ENCODE peak calls at places on chromosomes 13 and 19, in nine cellular contexts. S is tibial nerve, M is IMR-90, E is ovary, D is stomach, Q is body of pancreas, T is heart left ventricle, F is suprapubic skin, L is esophagus squamous epithelium. B is an unnamed sample. For H3K27me3, the result is how much of the 10 kb centered on the place peaks cover.

GRCh38 chr19:46821512-46822359 is 28.9 kb downstream of the AP2S1 start:
- DNase-seq in S (no peak), M (no peak), E (no peak), D (no peak), Q (no peak), T (peak), F (no peak), L (no peak), B (no peak)

GRCh38 chr19:38650911-38651584 is 3.6 kb downstream of the ACTN4 start:
- DNase-seq in S (no peak), M (peak), E (no peak), D (no peak), Q (no peak), T (no peak), F (no peak), L (no peak), B (peak)

GRCh38 chr19:7986321-7987083 is 18.9 kb downstream of the ELAVL1 start:
- DNase-seq in S (no peak), M (peak), E (no peak), D (no peak), Q (no peak), T (no peak), F (no peak), L (no peak), B (no peak)

GRCh38 chr13:93002071-93002470 is 224.5 kb upstream of the GPC6 start:
- DNase-seq in S (no peak), M (no peak), E (no peak), D (no peak), Q (no peak), T (no peak), F (no peak), L (no peak), B (no peak)

GRCh38 chr19:1516395-1516753 is 3.6 kb upstream of the ADAMTSL5 start:
- DNase-seq in S (no peak), M (no peak), E (no peak), D (no peak), Q (no peak), T (no peak), F (no peak), L (no peak), B (no peak)

GRCh38 chr19:5200844-5201243 is 139.8 kb downstream of the PTPRS start:
- DNase-seq in S (no peak), M (no peak), E (no peak), D (no peak), Q (no peak), T (no peak), F (no peak), L (no peak), B (no peak)

GRCh38 chr13:99384468-99384867 is 77.3 kb upstream of the GPR183 start:
- DNase-seq in S (no peak), M (no peak), E (no peak), D (no peak), Q (no peak), T (no peak), F (no peak), L (no peak), B (no peak)

GRCh38 chr13:75368167-75368566 is 113.8 kb downstream of the TBC1D4 start:
- DNase-seq in S (no peak), M (peak), E (peak), D (no peak), Q (no peak), T (no peak), F (no peak), L (no peak), B (peak)

GRCh38 chr19:17677002-17677401 is 11.2 kb downstream of the UNC13A start:
- DNase-seq in S (no peak), M (no peak), E (no peak), D (no peak), Q (no peak), T (no peak), F (no peak), L (no peak), B (no peak)

GRCh38 chr19:1475751-1476437 is 3.1 kb downstream of the C19orf25 start:
- DNase-seq in S (no peak), M (no peak), E (no peak), D (no peak), Q (no peak), T (peak), F (no peak), L (no peak), B (no peak)

GRCh38 chr13:111121421-111121820 is 6.3 kb downstream of the ARHGEF7 start:
- DNase-seq in S (no peak), M (no peak), E (no peak), D (no peak), Q (no peak), T (no peak), F (no peak), L (no peak), B (no peak)

GRCh38 chr19:42229855-42230331 is 9.8 kb downstream of the ZNF526 start:
- DNase-seq in S (no peak), M (peak), E (no peak), D (no peak), Q (no peak), T (no peak), F (no peak), L (no peak), B (no peak)

GRCh38 chr13:44816701-44817684 is 172.3 kb downstream of the NUFIP1 start:
- DNase-seq in S (no peak), M (peak), E (no peak), D (no peak), Q (no peak), T (no peak), F (no peak), L (no peak), B (no peak)

GRCh38 chr13:49791214-49791752 is 1.2 kb downstream of the KPNA3 start:
- DNase-seq in S (no peak), M (peak), E (no peak), D (no peak), Q (peak), T (no peak), F (no peak), L (no peak), B (no peak)

GRCh38 chr13:83752141-83752540 is 130.1 kb downstream of the SLITRK1 start:
- DNase-seq in S (no peak), M (peak), E (no peak), D (no peak), Q (no peak), T (no peak), F (no peak), L (no peak), B (no peak)

GRCh38 chr19:50300814-50301606 is 28.2 kb downstream of the KCNC3 start:
- DNase-seq in S (no peak), M (peak), E (no peak), D (no peak), Q (no peak), T (no peak), F (no peak), L (no peak), B (no peak)

GRCh38 chr13:30985637-30986205 is 53.3 kb downstream of the TEX26 start:
- DNase-seq in S (no peak), M (peak), E (no peak), D (no peak), Q (no peak), T (no peak), F (no peak), L (no peak), B (no peak)

GRCh38 chr13:50537029-50537428 is 306.5 kb downstream of the DLEU7 start:
- DNase-seq in S (no peak), M (no peak), E (no peak), D (no peak), Q (no peak), T (no peak), F (no peak), L (no peak), B (no peak)

GRCh38 chr19:48945817-48946216 is 8.9 kb upstream of the BAX start:
- DNase-seq in S (no peak), M (no peak), E (no peak), D (no peak), Q (no peak), T (no peak), F (no peak), L (no peak), B (no peak)
- TF ChIP-seq POLR2A in S (no peak), M (no peak), E (no peak), D (no peak), Q (no peak), T (no peak), F (no peak), L (no peak), B (no peak)

GRCh38 chr19:32615569-32615968 is 34.6 kb downstream of the PDCD5 start:
- DNase-seq in S (no peak), M (no peak), E (no peak), D (no peak), Q (no peak), T (no peak), F (no peak), L (no peak), B (no peak)
- H3K27me3 ChIP-seq in S (under half), M (under half), E (under half), D (under half), Q (under half), T (under half), F (under half), L (under half), B (under half)

GRCh38 chr19:36330226-36330625 is 48.8 kb downstream of the ZFP14 start:
- DNase-seq in S (no peak), M (no peak), E (no peak), D (no peak), Q (no peak), T (no peak), F (no peak), L (no peak), B (no peak)
- H3K4me3 ChIP-seq in S (no peak), M (no peak), E (no peak), D (no peak), Q (no peak), T (no peak), F (peak), L (no peak), B (no peak)

GRCh38 chr19:58474997-58475713 is 997 bp upstream of the ZNF446 start:
- DNase-seq in S (no peak), M (no peak), E (no peak), D (no peak), Q (no peak), T (no peak), F (no peak), L (no peak), B (no peak)
- TF ChIP-seq POLR2A in S (no peak), M (no peak), E (no peak), D (no peak), Q (no peak), T (no peak), F (no peak), L (no peak), B (no peak)

GRCh38 chr13:60261432-60262351 is 98.0 kb upstream of the DIAPH3 start:
- DNase-seq in S (no peak), M (no peak), E (no peak), D (no peak), Q (peak), T (no peak), F (no peak), L (no peak), B (no peak)
- H3K27me3 ChIP-seq in S (under half), M (under half), E (under half), D (under half), Q (under half), T (under half), F (under half), L (under half), B (under half)

DNA sequence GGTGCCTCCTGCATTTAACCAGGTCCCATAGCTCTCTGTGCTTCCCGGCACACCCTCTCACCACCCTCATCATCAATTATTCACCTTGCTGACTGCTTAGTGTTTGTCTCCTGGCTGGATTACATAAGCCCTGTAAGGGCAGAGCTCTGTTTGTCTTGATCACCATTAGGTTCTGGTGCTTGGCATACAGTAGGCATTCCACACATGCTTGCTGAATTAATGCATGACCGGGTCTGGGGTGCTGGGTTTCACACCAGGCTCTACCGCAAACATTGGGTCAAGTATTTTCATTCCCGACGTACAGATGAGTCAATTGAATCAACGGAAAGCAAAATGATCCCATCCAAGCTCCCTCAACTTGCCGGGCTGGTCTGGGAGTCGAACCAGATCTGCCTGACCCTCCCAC is 28.5 kb downstream of the VAV1 start:
- DNase-seq in S (no peak), M (peak), E (no peak), D (no peak), Q (no peak), T (no peak), F (no peak), L (no peak), B (no peak)
- H3K4me3 ChIP-seq in S (no peak), M (no peak), E (no peak), D (peak), Q (no peak), T (peak), F (peak), L (peak), B (no peak)

DNA sequence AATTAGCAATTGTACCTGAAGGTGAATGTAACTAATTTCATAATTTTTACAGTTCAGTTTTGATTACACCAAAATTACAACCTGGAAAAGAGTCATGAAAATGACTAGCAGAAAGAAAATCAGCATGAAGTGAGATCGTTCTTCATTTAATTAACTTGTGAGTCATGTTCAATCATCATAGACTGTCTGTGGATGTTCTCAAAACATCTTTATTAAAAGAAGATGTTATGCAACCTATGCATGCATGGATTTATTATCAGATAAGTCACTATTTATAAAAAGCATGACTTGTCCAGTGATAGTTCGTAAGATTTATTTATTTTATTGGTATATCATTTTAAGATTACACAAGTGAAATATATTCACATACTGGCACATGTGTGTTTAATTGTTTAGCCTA is 245.9 kb downstream of the ITGBL1 start:
- DNase-seq in S (no peak), M (peak), E (no peak), D (no peak), Q (no peak), T (no peak), F (no peak), L (no peak), B (no peak)
- TF ChIP-seq POLR2A in S (no peak), M (no peak), E (no peak), D (no peak), Q (no peak), T (no peak), F (no peak), L (no peak), B (no peak)

B was measured in uterus.